ENCODE peak calls at places on chromosomes 4 and X, in six cellular contexts. L is IMR-90; C is right cardiac atrium; W is CD4-positive, CD25-positive, alpha-beta regulatory T cell; J is suprapubic skin; B is OCI-LY7. V is an unnamed sample.

GRCh38 chr4:172900880-172901279 is 267.7 kb upstream of the GALNT7 start:
- DNase-seq in L (no peak), C (no peak), W (no peak), J (no peak), B (no peak), V (no peak)

GRCh38 chrX:107902721-107903120 is 77.1 kb downstream of the MID2 start:
- DNase-seq in B (no peak), L (no peak), W (no peak), J (no peak), C (no peak), V (no peak)

GRCh38 chr4:137545461-137545861 is 13.2 kb upstream of the PCDH18 start:
- DNase-seq in B (no peak), W (no peak), C (no peak), J (no peak), L (peak; percentile 94), V (no peak)

GRCh38 chr4:20253272-20253798 is 1.6 kb downstream of the SLIT2 start:
- DNase-seq in B (no peak), L (peak; percentile 15), C (no peak), W (no peak), J (no peak), V (no peak)

GRCh38 chr4:121705521-121705920 is 8.7 kb upstream of the ANXA5 start:
- DNase-seq in C (no peak), W (no peak), L (no peak), J (no peak), B (no peak), V (no peak)

GRCh38 chrX:9456250-9457074 is 8.4 kb upstream of the TBL1X start:
- DNase-seq in B (no peak), C (no peak), W (no peak), J (no peak), L (no peak), V (no peak)

GRCh38 chr4:31307026-31307425 is 586.9 kb downstream of the PCDH7 start:
- DNase-seq in B (no peak), L (no peak), C (no peak), J (no peak), W (no peak), V (no peak)

GRCh38 chrX:11381464-11381863 is 88.3 kb downstream of the AMELX start:
- DNase-seq in L (peak; percentile 63), J (no peak), C (peak; percentile 11), B (peak; percentile 54), W (no peak), V (no peak)

GRCh38 chr4:373062-373839 is 35.6 kb downstream of the ZNF141 start:
- DNase-seq in L (no peak), C (no peak), B (no peak), W (no peak), J (no peak), V (no peak)

GRCh38 chr4:374298-375160 is 36.9 kb downstream of the ZNF141 start:
- DNase-seq in L (no peak), B (no peak), W (no peak), J (no peak), C (no peak), V (no peak)
- H3K9me3 ChIP-seq in L (peaks cover 65% of the 10 kb centered on the region), B (peaks cover 71% of the 10 kb centered on the region), W (peaks cover 77% of the 10 kb centered on the region), J (peaks cover 91% of the 10 kb centered on the region), C (peaks cover 17% of the 10 kb centered on the region), V (peaks cover 57% of the 10 kb centered on the region)

DNA sequence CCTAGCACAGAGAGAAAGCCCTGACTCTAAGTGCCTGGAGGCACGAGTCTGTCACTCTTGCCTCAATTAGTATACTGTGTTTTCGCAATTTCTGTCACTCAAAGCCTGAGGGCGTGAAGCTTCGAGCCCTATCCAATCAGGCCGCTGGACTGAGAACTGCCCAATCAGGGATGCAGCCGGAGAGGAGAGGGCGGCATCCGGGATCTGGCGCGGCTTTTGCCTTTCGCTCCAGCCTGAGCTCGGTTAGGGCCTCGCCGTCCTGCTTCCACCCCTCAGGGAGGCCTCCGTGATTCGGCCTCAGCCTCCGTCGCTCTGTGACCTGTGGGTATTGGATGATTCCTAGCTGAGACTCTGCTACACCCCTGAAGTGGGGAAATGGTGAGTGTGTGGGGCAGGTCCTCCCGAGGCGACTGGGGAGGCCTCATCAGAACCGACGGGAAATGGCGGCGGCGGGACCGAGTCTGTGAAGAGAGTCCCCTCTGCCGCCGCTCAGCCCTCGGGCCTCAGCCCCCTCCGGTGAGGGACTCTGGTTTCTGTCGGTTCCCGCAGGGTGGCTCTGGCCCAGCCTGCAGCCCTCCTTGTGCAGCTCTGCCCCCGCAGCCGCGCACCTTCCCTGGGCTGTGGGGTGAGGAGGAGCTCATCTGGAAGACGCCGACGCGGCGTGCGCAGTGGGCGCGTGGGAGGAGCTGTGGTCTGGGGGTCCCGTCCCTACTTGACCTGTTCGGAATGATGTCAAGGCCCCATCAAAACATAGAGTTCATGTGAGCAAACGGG is 48.5 kb downstream of the ZNF141 start:
- DNase-seq in J (no peak), B (no peak), C (no peak), W (no peak), L (no peak), V (no peak)
- H3K9me3 ChIP-seq in J (peaks cover 75% of the 10 kb centered on the region), B (peaks cover 62% of the 10 kb centered on the region), C (peaks cover 17% of the 10 kb centered on the region), W (peaks cover 44% of the 10 kb centered on the region), L (peaks cover 63% of the 10 kb centered on the region), V (peaks cover 26% of the 10 kb centered on the region)

GRCh38 chr4:174940002-174940401 is 21.8 kb downstream of the ADAM29 start:
- DNase-seq in W (no peak), L (no peak), B (no peak), J (no peak), C (no peak), V (no peak)
- H3K9me3 ChIP-seq in W (no peaks in the 10 kb centered on the region), L (peaks cover 5% of the 10 kb centered on the region), B (peaks cover 77% of the 10 kb centered on the region), J (no peaks in the 10 kb centered on the region), C (no peaks in the 10 kb centered on the region), V (no peaks in the 10 kb centered on the region)

GRCh38 chr4:108947526-108947925 is 184.7 kb upstream of the ETNPPL start:
- DNase-seq in B (no peak), J (no peak), W (no peak), C (no peak), L (no peak), V (no peak)
- H3K9me3 ChIP-seq in B (no peaks in the 10 kb centered on the region), J (no peaks in the 10 kb centered on the region), W (no peaks in the 10 kb centered on the region), C (no peaks in the 10 kb centered on the region), L (no peaks in the 10 kb centered on the region), V (no peaks in the 10 kb centered on the region)

V was measured in T-helper 17 cell.